ENCODE peak calls at places on chromosomes 4 and X, in ten cellular contexts. B is omental fat pad; C is foreskin fibroblast; V is fibroblast of gingiva; A is mucosa of gallbladder; I is PC-3; X is stimulated activated CD4-positive, alpha-beta T cell treated with anti-CD3 and anti-CD28 coated beads, Interleukin-4, amount 100 ng/mL, for 4 hours; W is activated CD4-positive, alpha-beta memory T cell treated with anti-CD3 and anti-CD28 coated beads, Interleukin-2, amount 10 ng/mL, durations not matched to agents 7 days and 5 days; S is progenitor cell of endocrine pancreas; M is GM23248. P is an unnamed sample.

GRCh38 chr4:121720109-121720508 is 23.3 kb upstream of the ANXA5 start:
- DNase-seq in B (no peak), C (no peak), V (no peak), A (no peak), I (peak), X (no peak), W (no peak), S (no peak), M (peak), P (no peak)

GRCh38 chrX:85851418-85851817 is 195.9 kb downstream of the CHM start:
- DNase-seq in B (no peak), C (no peak), V (no peak), A (peak), I (peak), X (no peak), W (no peak), S (peak), M (peak), P (peak)

GRCh38 chr4:30847157-30847556 is 127.0 kb downstream of the PCDH7 start:
- DNase-seq in B (no peak), C (no peak), V (no peak), A (no peak), I (no peak), X (no peak), W (no peak), S (no peak), M (no peak), P (no peak)

GRCh38 chr4:154124539-154125255 is 335.8 kb upstream of the SFRP2 start:
- DNase-seq in B (no peak), C (peak), V (peak), A (no peak), I (peak), X (no peak), W (no peak), S (no peak), M (peak), P (peak)

GRCh38 chr4:41134581-41134980 is 79.8 kb downstream of the APBB2 start:
- DNase-seq in B (no peak), C (no peak), V (no peak), A (no peak), I (no peak), X (no peak), W (no peak), S (no peak), M (peak), P (no peak)

GRCh38 chr4:177190995-177191568 is 118.6 kb upstream of the NEIL3 start:
- DNase-seq in B (no peak), C (no peak), V (no peak), A (no peak), I (no peak), X (no peak), W (no peak), S (no peak), M (peak), P (peak)

GRCh38 chr4:127446309-127446708 is 186.4 kb upstream of the INTU start:
- DNase-seq in B (no peak), C (no peak), V (peak), A (no peak), I (no peak), X (no peak), W (no peak), S (no peak), M (peak), P (no peak)

GRCh38 chr4:7571001-7571400 is 136.3 kb upstream of the PSAPL1 start:
- DNase-seq in B (no peak), C (no peak), V (no peak), A (no peak), I (no peak), X (no peak), W (no peak), S (no peak), M (no peak), P (no peak)

GRCh38 chrX:10988653-10989052 is 122.5 kb upstream of the HCCS start:
- DNase-seq in B (no peak), C (no peak), V (no peak), A (no peak), I (no peak), X (no peak), W (no peak), S (no peak), M (no peak), P (no peak)

GRCh38 chr4:93788712-93789111 is 39.8 kb upstream of the ATOH1 start:
- DNase-seq in B (no peak), C (no peak), V (peak), A (no peak), I (peak), X (no peak), W (no peak), S (no peak), M (peak), P (peak)

GRCh38 chrX:24839331-24839730 is 145.6 kb downstream of the POLA1 start:
- DNase-seq in B (no peak), C (no peak), V (no peak), A (no peak), I (no peak), X (no peak), W (no peak), S (no peak), M (no peak), P (no peak)

GRCh38 chr4:139555705-139556070 is 331 bp downstream of the SETD7 start:
- DNase-seq in B (no peak), C (no peak), V (no peak), A (peak), I (no peak), X (peak), W (no peak), S (peak), M (peak), P (peak)

GRCh38 chrX:3134316-3134715 is 93.0 kb downstream of the ARSF start:
- DNase-seq in B (no peak), C (peak), V (peak), A (no peak), I (no peak), X (no peak), W (no peak), S (no peak), M (no peak), P (no peak)

GRCh38 chr4:86452323-86452995 is 92.6 kb upstream of the MAPK10 start:
- DNase-seq in B (no peak), C (no peak), V (no peak), A (no peak), I (no peak), X (no peak), W (no peak), S (no peak), M (no peak), P (peak)

GRCh38 chr4:8350326-8350725 is 80.8 kb downstream of the HTRA3 start:
- DNase-seq in B (no peak), C (no peak), V (no peak), A (no peak), I (no peak), X (no peak), W (no peak), S (no peak), M (no peak), P (no peak)

GRCh38 chr4:106208481-106209460 is 107.2 kb downstream of the TBCK start:
- DNase-seq in B (no peak), C (no peak), V (peak), A (no peak), I (no peak), X (no peak), W (no peak), S (no peak), M (no peak), P (peak)

GRCh38 chrX:37787353-37787869 is 7.6 kb downstream of the CYBB start:
- DNase-seq in B (no peak), C (no peak), V (no peak), A (no peak), I (no peak), X (no peak), W (no peak), S (no peak), M (no peak), P (no peak)

GRCh38 chr4:165360041-165360782 is 18.6 kb upstream of the CPE start:
- DNase-seq in B (no peak), C (no peak), V (peak), A (no peak), I (no peak), X (no peak), W (no peak), S (no peak), M (peak), P (peak)

GRCh38 chrX:1558761-1559468 is 21.9 kb upstream of the P2RY8 start:
- DNase-seq in B (no peak), C (no peak), V (no peak), A (no peak), I (no peak), X (no peak), W (peak), S (no peak), M (no peak), P (no peak)

GRCh38 chrX:77788050-77788449 is 2.0 kb upstream of the ATRX start:
- DNase-seq in B (no peak), C (peak), V (peak), A (no peak), I (no peak), X (no peak), W (peak), S (no peak), M (no peak), P (peak)

GRCh38 chr4:138761638-138762205 is 253.9 kb upstream of the NOCT start:
- DNase-seq in B (no peak), C (peak), V (no peak), A (no peak), I (no peak), X (no peak), W (no peak), S (no peak), M (peak), P (peak)

GRCh38 chr4:54400802-54401201 is 171.7 kb downstream of the PDGFRA start:
- DNase-seq in B (no peak), C (peak), V (peak), A (no peak), I (peak), X (no peak), W (no peak), S (no peak), M (peak), P (peak)

GRCh38 chr4:87839309-87839946 is 6.7 kb downstream of the MEPE start:
- DNase-seq in B (no peak), C (peak), V (peak), A (no peak), I (peak), X (no peak), W (peak), S (no peak), M (peak), P (peak)

GRCh38 chr4:40564004-40564403 is 65.7 kb downstream of the RBM47 start:
- DNase-seq in B (no peak), C (no peak), V (no peak), A (no peak), I (peak), X (no peak), W (no peak), S (no peak), M (peak), P (peak)

GRCh38 chr4:45693746-45694145 is 430.1 kb downstream of the GABRG1 start:
- DNase-seq in B (no peak), C (no peak), V (no peak), A (peak), I (no peak), X (no peak), W (no peak), S (no peak), M (peak), P (no peak)

P was measured in fibroblast of villous mesenchyme.